ENCODE peak calls at places on chromosomes 11 and 22, in five cellular contexts. One of them, this sample, is unnamed.

GRCh38 chr11:15707971-15708370 is 593.2 kb downstream of the INSC start:
- DNase-seq in CD8-positive, alpha-beta memory T cell: no peak
- DNase-seq in stromal cell of bone marrow: no peak
- DNase-seq in activated CD4-positive, alpha-beta memory T cell treated with anti-CD3 and anti-CD28 coated beads for 36 hours: no peak
- DNase-seq in NCI-H146: no peak
- DNase-seq in this sample: no peak

GRCh38 chr11:85784480-85784879 is 26.5 kb downstream of the SYTL2 start:
- DNase-seq in NCI-H146: no peak
- DNase-seq in CD8-positive, alpha-beta memory T cell: no peak
- DNase-seq in activated CD4-positive, alpha-beta memory T cell treated with anti-CD3 and anti-CD28 coated beads for 36 hours: no peak
- DNase-seq in stromal cell of bone marrow: no peak
- DNase-seq in this sample: no peak

GRCh38 chr22:25696763-25697710 is 45.0 kb upstream of the MYO18B start:
- DNase-seq in stromal cell of bone marrow: no peak
- DNase-seq in CD8-positive, alpha-beta memory T cell: no peak
- DNase-seq in activated CD4-positive, alpha-beta memory T cell treated with anti-CD3 and anti-CD28 coated beads for 36 hours: no peak
- DNase-seq in NCI-H146: no peak
- DNase-seq in this sample: no peak

GRCh38 chr11:12200359-12201015 is 90.1 kb downstream of the MICAL2 start:
- DNase-seq in CD8-positive, alpha-beta memory T cell: no peak
- DNase-seq in stromal cell of bone marrow: no peak
- DNase-seq in NCI-H146: peak
- DNase-seq in activated CD4-positive, alpha-beta memory T cell treated with anti-CD3 and anti-CD28 coated beads for 36 hours: peak
- DNase-seq in this sample: no peak

GRCh38 chr22:24951942-24952836 is at the start of gene KIAA1671:
- DNase-seq in stromal cell of bone marrow: peak
- DNase-seq in CD8-positive, alpha-beta memory T cell: peak
- DNase-seq in NCI-H146: peak
- DNase-seq in activated CD4-positive, alpha-beta memory T cell treated with anti-CD3 and anti-CD28 coated beads for 36 hours: peak
- DNase-seq in this sample: peak

GRCh38 chr22:25174888-25175411 is 24.7 kb upstream of the CRYBB3 start:
- DNase-seq in stromal cell of bone marrow: no peak
- DNase-seq in NCI-H146: no peak
- DNase-seq in activated CD4-positive, alpha-beta memory T cell treated with anti-CD3 and anti-CD28 coated beads for 36 hours: no peak
- DNase-seq in CD8-positive, alpha-beta memory T cell: no peak
- DNase-seq in this sample: no peak

GRCh38 chr22:41446639-41447434 is at the start of gene TOB2:
- DNase-seq in activated CD4-positive, alpha-beta memory T cell treated with anti-CD3 and anti-CD28 coated beads for 36 hours: peak
- DNase-seq in stromal cell of bone marrow: peak
- DNase-seq in CD8-positive, alpha-beta memory T cell: peak
- DNase-seq in NCI-H146: peak
- DNase-seq in this sample: peak

GRCh38 chr11:8656291-8656690 is 26.2 kb downstream of the TRIM66 start:
- DNase-seq in CD8-positive, alpha-beta memory T cell: no peak
- DNase-seq in activated CD4-positive, alpha-beta memory T cell treated with anti-CD3 and anti-CD28 coated beads for 36 hours: no peak
- DNase-seq in NCI-H146: no peak
- DNase-seq in stromal cell of bone marrow: no peak
- DNase-seq in this sample: no peak

GRCh38 chr11:11519184-11519583 is 102.6 kb downstream of the GALNT18 start:
- DNase-seq in stromal cell of bone marrow: no peak
- DNase-seq in CD8-positive, alpha-beta memory T cell: no peak
- DNase-seq in activated CD4-positive, alpha-beta memory T cell treated with anti-CD3 and anti-CD28 coated beads for 36 hours: no peak
- DNase-seq in NCI-H146: peak
- DNase-seq in this sample: no peak